ENCODE peak calls at places on chromosome 12, in five cellular contexts. K is NCI-H1436; P is iris pigment epithelial cell; I is nephron progenitor cell; J is activated T-helper 2 cell treated with anti-CD3 and anti-CD28 coated beads, Interferon-gamma antibody, Interleukin-2, Interleukin-4, amounts not matched to agents 10 μg/mL and 5 μg/mL and 100 μg/mL, durations not matched to agents 14 hours and 24 hours and 36 hours. T is an unnamed sample.

GRCh38 chr12:5171701-5172100 is 128.0 kb downstream of the KCNA5 start:
- DNase-seq in K (no peak), P (peak), I (peak), J (no peak), T (peak)

GRCh38 chr12:34396006-34396860 is 373.9 kb downstream of the ALG10 start:
- DNase-seq in K (no peak), P (no peak), I (no peak), J (peak), T (no peak)

GRCh38 chr12:125954362-125954761 is 889.1 kb downstream of the AACS start:
- DNase-seq in K (no peak), P (no peak), I (no peak), J (no peak), T (no peak)

GRCh38 chr12:31406345-31406744 is 80.4 kb upstream of the SINHCAF start:
- DNase-seq in K (no peak), P (no peak), I (no peak), J (no peak), T (no peak)

GRCh38 chr12:105493091-105493615 is 162.7 kb downstream of the C12orf75 start:
- DNase-seq in K (no peak), P (peak), I (no peak), J (no peak), T (no peak)

GRCh38 chr12:2824541-2824940 is 10.3 kb downstream of the NRIP2 start:
- DNase-seq in K (no peak), P (peak), I (no peak), J (no peak), T (no peak)

GRCh38 chr12:132560831-132561783 is 49.3 kb downstream of the LRCOL1 start:
- DNase-seq in K (peak), P (peak), I (peak), J (peak), T (peak)

GRCh38 chr12:122918827-122919226 is 22.9 kb upstream of the VPS37B start:
- DNase-seq in K (no peak), P (peak), I (no peak), J (no peak), T (no peak)

GRCh38 chr12:89731614-89732013 is 23.0 kb upstream of the ATP2B1 start:
- DNase-seq in K (no peak), P (peak), I (no peak), J (no peak), T (no peak)

GRCh38 chr12:19179986-19180385 is 50.5 kb downstream of the PLEKHA5 start:
- DNase-seq in K (no peak), P (no peak), I (no peak), J (no peak), T (no peak)

GRCh38 chr12:81222841-81223595 is 145.1 kb downstream of the ACSS3 start:
- DNase-seq in K (no peak), P (no peak), I (no peak), J (no peak), T (no peak)

GRCh38 chr12:19841451-19841850 is 402.2 kb downstream of the AEBP2 start:
- DNase-seq in K (no peak), P (peak), I (no peak), J (no peak), T (no peak)

GRCh38 chr12:52755533-52755932 is 21.6 kb downstream of the KRT76 start:
- DNase-seq in K (no peak), P (no peak), I (no peak), J (no peak), T (no peak)

GRCh38 chr12:8081228-8081920 is 700 bp upstream of the NECAP1 start:
- DNase-seq in K (no peak), P (peak), I (no peak), J (peak), T (no peak)

GRCh38 chr12:92133166-92133565 is 12.5 kb downstream of the BTG1 start:
- DNase-seq in K (no peak), P (no peak), I (no peak), J (no peak), T (no peak)

GRCh38 chr12:57940052-57940914 is 1.1 kb upstream of the ATP23 start:
- DNase-seq in K (no peak), P (no peak), I (no peak), J (no peak), T (no peak)

GRCh38 chr12:110279976-110280783 is 867 bp upstream of the ATP2A2 start:
- DNase-seq in K (peak), P (peak), I (no peak), J (no peak), T (no peak)

GRCh38 chr12:15186593-15186992 is 34.6 kb downstream of the RERG start:
- DNase-seq in K (no peak), P (no peak), I (no peak), J (no peak), T (no peak)

GRCh38 chr12:131087991-131088700 is 134.4 kb downstream of the ADGRD1 start:
- DNase-seq in K (no peak), P (no peak), I (no peak), J (no peak), T (no peak)

GRCh38 chr12:92206596-92206995 is 61.0 kb upstream of the BTG1 start:
- DNase-seq in K (no peak), P (no peak), I (no peak), J (no peak), T (no peak)

GRCh38 chr12:65670775-65671174 is 153.5 kb upstream of the HMGA2 start:
- DNase-seq in K (no peak), P (peak), I (no peak), J (no peak), T (no peak)

GRCh38 chr12:74903522-74903921 is 306.1 kb downstream of the KCNC2 start:
- DNase-seq in K (no peak), P (peak), I (no peak), J (no peak), T (peak)

GRCh38 chr12:59689776-59690175 is 93.9 kb downstream of the SLC16A7 start:
- DNase-seq in K (no peak), P (no peak), I (no peak), J (no peak), T (no peak)

GRCh38 chr12:44377443-44378160 is 498.5 kb downstream of the NELL2 start:
- DNase-seq in K (no peak), P (no peak), I (no peak), J (no peak), T (no peak)

GRCh38 chr12:168763-169525 is 45.0 kb downstream of the SLC6A12 start:
- DNase-seq in K (no peak), P (no peak), I (no peak), J (no peak), T (peak)

GRCh38 chr12:92426346-92426745 is 276.4 kb upstream of the PLEKHG7 start:
- DNase-seq in K (no peak), P (no peak), I (no peak), J (no peak), T (no peak)

GRCh38 chr12:41205070-41205715 is 17.1 kb downstream of the PDZRN4 start:
- DNase-seq in K (no peak), P (peak), I (no peak), J (no peak), T (no peak)